ENCODE peak calls at places on chromosomes 2 and 18, in eight cellular contexts. N, S, I, J, U, C, K and Y are unnamed samples.

GRCh38 chr2:205766765-205767359 is 84.6 kb downstream of the NRP2 start:
- DNase-seq in N (peak; percentile 69), S (peak; percentile 59), I (no peak), J (peak; percentile 38), U (peak; percentile 69), C (peak; percentile 89), K (peak; percentile 46), Y (no peak)

GRCh38 chr18:46755315-46756171 is 1.3 kb downstream of the ST8SIA5 start:
- DNase-seq in N (no peak), S (no peak), I (no peak), J (no peak), U (no peak), C (no peak), K (no peak), Y (no peak)

GRCh38 chr2:14936436-14936835 is 303.9 kb downstream of the LRATD1 start:
- DNase-seq in N (no peak), S (no peak), I (no peak), J (no peak), U (no peak), C (no peak), K (no peak), Y (no peak)

GRCh38 chr2:150279673-150280072 is 207.8 kb downstream of the RND3 start:
- DNase-seq in N (no peak), S (no peak), I (no peak), J (no peak), U (no peak), C (no peak), K (no peak), Y (no peak)

GRCh38 chr2:95346236-95346737 is 49.1 kb downstream of the KCNIP3 start:
- DNase-seq in N (peak; percentile 63), S (peak; percentile 60), I (no peak), J (no peak), U (peak; percentile 64), C (peak; percentile 84), K (peak; percentile 71), Y (no peak)

GRCh38 chr2:233470007-233470687 is 96.4 kb downstream of the USP40 start:
- DNase-seq in N (no peak), S (no peak), I (no peak), J (no peak), U (no peak), C (peak; percentile 93), K (peak; percentile 75), Y (no peak)

GRCh38 chr2:49973917-49974368 is 819.6 kb upstream of the FSHR start:
- DNase-seq in N (peak; percentile 52), S (peak; percentile 62), I (no peak), J (peak; percentile 36), U (no peak), C (peak; percentile 71), K (peak; percentile 74), Y (no peak)

GRCh38 chr2:240348522-240348921 is 86.9 kb upstream of the GPC1 start:
- DNase-seq in N (no peak), S (peak; percentile 10), I (no peak), J (no peak), U (no peak), C (peak; percentile 68), K (no peak), Y (no peak)

GRCh38 chr2:68931149-68931711 is 21.5 kb downstream of the GKN2 start:
- DNase-seq in N (no peak), S (no peak), I (no peak), J (no peak), U (no peak), C (no peak), K (no peak), Y (no peak)

GRCh38 chr2:905833-906140 is 44.9 kb upstream of the SNTG2 start:
- DNase-seq in N (no peak), S (no peak), I (no peak), J (no peak), U (no peak), C (no peak), K (no peak), Y (no peak)

GRCh38 chr2:129806985-129807384 is 172.5 kb upstream of the RAB6C start:
- DNase-seq in N (no peak), S (no peak), I (no peak), J (no peak), U (no peak), C (no peak), K (no peak), Y (no peak)

GRCh38 chr2:9124231-9124651 is 82.4 kb upstream of the ASAP2 start:
- DNase-seq in N (no peak), S (no peak), I (no peak), J (no peak), U (no peak), C (peak; percentile 47), K (no peak), Y (no peak)
- TF ChIP-seq CTCF in N (no peak), S (no peak), I (no peak), J (no peak), U (no peak), C (no peak), K (no peak), Y (no peak)

DNA sequence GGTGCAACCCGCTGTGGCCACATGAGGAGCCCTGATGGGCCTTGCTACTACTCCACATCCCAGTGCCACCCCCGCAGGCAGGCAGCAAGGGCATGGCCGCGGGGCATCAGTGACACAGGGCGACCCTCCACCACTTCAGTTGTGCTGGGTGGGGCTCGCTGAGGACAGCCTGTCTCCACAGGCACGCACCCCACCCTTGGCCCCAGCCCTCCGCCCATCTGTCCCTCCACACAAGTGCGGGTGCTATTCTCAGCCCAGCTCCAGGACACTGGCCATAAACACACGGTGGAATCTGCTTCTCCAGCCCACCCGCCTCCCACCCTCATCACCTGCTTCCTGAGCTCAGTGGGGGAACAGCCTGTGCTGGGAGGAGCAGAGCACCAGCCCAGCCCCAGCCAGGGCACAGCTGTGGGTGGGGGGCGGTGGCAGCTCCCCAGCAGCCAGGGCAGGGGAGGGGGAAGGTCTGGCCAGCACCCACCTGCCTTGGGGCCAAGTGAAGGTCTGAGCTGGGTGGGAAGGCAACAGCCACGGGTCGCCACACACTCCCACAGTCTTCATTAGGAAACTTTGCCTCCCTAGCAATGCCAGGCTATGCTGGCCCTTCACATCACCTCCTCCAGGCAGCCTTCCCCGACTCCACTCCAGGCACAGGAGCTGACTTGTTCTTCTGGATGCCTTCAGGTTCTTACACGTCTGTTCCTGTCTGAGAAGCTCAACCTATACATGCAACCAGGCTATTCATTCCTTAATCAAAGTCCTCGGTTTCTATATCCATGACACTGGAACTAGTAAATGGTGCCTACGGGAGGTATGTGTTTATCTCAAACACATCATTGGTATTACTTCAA is 16.4 kb downstream of the BIN1 start:
- DNase-seq in N (no peak), S (no peak), I (no peak), J (no peak), U (no peak), C (no peak), K (peak; percentile 22), Y (no peak)
- TF ChIP-seq CTCF in N (no peak), S (no peak), I (no peak), J (no peak), U (no peak), C (no peak), K (no peak), Y (no peak)

GRCh38 chr2:96760036-96760985 is at the start of gene CNNM4:
- DNase-seq in N (peak; percentile 98), S (peak; percentile 90), I (peak; percentile 64), J (peak; percentile 87), U (peak; percentile 93), C (peak; percentile 97), K (peak; percentile 96), Y (peak; percentile 81)
- TF ChIP-seq CTCF in N (no peak), S (no peak), I (no peak), J (no peak), U (no peak), C (no peak), K (no peak), Y (no peak)

GRCh38 chr18:8800876-8801262 is 95.5 kb downstream of the MTCL1 start:
- DNase-seq in N (no peak), S (no peak), I (no peak), J (no peak), U (no peak), C (no peak), K (no peak), Y (no peak)

GRCh38 chr18:8800445-8800844 is 95.1 kb downstream of the MTCL1 start:
- DNase-seq in N (no peak), S (peak; percentile 100), I (peak; percentile 99), J (no peak), U (peak; percentile 37), C (no peak), K (no peak), Y (peak; percentile 89)

GRCh38 chr18:8798996-8799395 is 93.6 kb downstream of the MTCL1 start:
- DNase-seq in N (no peak), S (no peak), I (no peak), J (no peak), U (peak; percentile 32), C (no peak), K (peak; percentile 35), Y (no peak)

GRCh38 chr18:8799593-8799992 is 94.2 kb downstream of the MTCL1 start:
- DNase-seq in N (no peak), S (no peak), I (no peak), J (no peak), U (no peak), C (no peak), K (no peak), Y (no peak)

GRCh38 chr18:8800041-8800441 is 94.7 kb downstream of the MTCL1 start:
- DNase-seq in N (no peak), S (peak; percentile 92), I (no peak), J (no peak), U (no peak), C (peak; percentile 79), K (no peak), Y (no peak)
- TF ChIP-seq CTCF in N (no peak), S (no peak), I (no peak), J (no peak), U (no peak), C (no peak), K (no peak), Y (no peak)

GRCh38 chr2:201715459-201715858 is 17.0 kb upstream of the MPP4 start:
- DNase-seq in N (no peak), S (no peak), I (no peak), J (no peak), U (no peak), C (no peak), K (no peak), Y (no peak)
- TF ChIP-seq CTCF in N (no peak), S (no peak), I (no peak), J (no peak), U (no peak), C (no peak), K (no peak), Y (no peak)